ENCODE peak calls at places on chromosomes 4 and X, in seven cellular contexts. X is Karpas-422; M is GM23338; J is fibroblast of lung; W is ovary; K is CD8-positive, alpha-beta T cell; H is heart right ventricle. T is an unnamed sample.

GRCh38 chrX:44228621-44229020 is 114.9 kb downstream of the EFHC2 start:
- DNase-seq in X (peak), M (no peak), J (no peak), H (no peak), K (no peak), W (no peak), T (no peak)

GRCh38 chrX:11944486-11944885 is 186.4 kb downstream of the MSL3 start:
- DNase-seq in H (no peak), K (no peak), J (peak), X (peak), M (peak), W (no peak), T (peak)

GRCh38 chrX:13074297-13075262 is 30.2 kb upstream of the FAM9C start:
- DNase-seq in M (no peak), H (no peak), W (no peak), X (peak), J (no peak), K (no peak), T (no peak)

GRCh38 chr4:141746026-141746425 is 109.6 kb downstream of the IL15 start:
- DNase-seq in X (no peak), H (no peak), W (no peak), M (no peak), J (no peak), K (no peak), T (no peak)

GRCh38 chr4:88719381-88719780 is 21.8 kb upstream of the NAP1L5 start:
- DNase-seq in X (no peak), J (no peak), M (no peak), K (no peak), W (no peak), H (no peak), T (no peak)

GRCh38 chr4:32884198-32884597 is 2164.0 kb downstream of the PCDH7 start:
- DNase-seq in X (no peak), H (no peak), M (no peak), W (no peak), K (no peak), J (peak), T (no peak)

GRCh38 chrX:46268429-46268828 is 276.8 kb downstream of the ZNF674 start:
- DNase-seq in M (no peak), K (no peak), H (no peak), W (no peak), J (peak), X (no peak), T (no peak)

GRCh38 chr4:6887591-6888371 is 21.8 kb upstream of the TBC1D14 start:
- DNase-seq in M (no peak), H (peak), J (peak), W (no peak), X (no peak), K (no peak), T (no peak)

GRCh38 chrX:48972214-48973164 is 845 bp upstream of the KCND1 start:
- DNase-seq in M (peak), H (no peak), J (peak), X (peak), K (no peak), W (no peak), T (peak)

GRCh38 chrX:54926978-54927377 is 6.4 kb downstream of the TRO start:
- DNase-seq in J (no peak), W (no peak), K (no peak), H (no peak), M (no peak), X (no peak), T (no peak)

GRCh38 chr4:52035190-52035589 is 2.9 kb downstream of the SGCB start:
- DNase-seq in H (no peak), X (no peak), K (no peak), M (no peak), W (no peak), J (no peak), T (no peak)

GRCh38 chr4:52037730-52038108 is 380 bp downstream of the SGCB start:
- DNase-seq in J (peak), X (peak), K (no peak), H (peak), W (peak), M (peak), T (peak)

GRCh38 chr4:52038109-52038912 is at the start of gene SGCB:
- DNase-seq in X (peak), W (peak), M (peak), H (peak), K (peak), J (peak), T (peak)

GRCh38 chr4:52032005-52032404 is 6.1 kb downstream of the SGCB start:
- DNase-seq in X (no peak), H (no peak), K (no peak), W (no peak), M (no peak), J (no peak), T (no peak)

DNA sequence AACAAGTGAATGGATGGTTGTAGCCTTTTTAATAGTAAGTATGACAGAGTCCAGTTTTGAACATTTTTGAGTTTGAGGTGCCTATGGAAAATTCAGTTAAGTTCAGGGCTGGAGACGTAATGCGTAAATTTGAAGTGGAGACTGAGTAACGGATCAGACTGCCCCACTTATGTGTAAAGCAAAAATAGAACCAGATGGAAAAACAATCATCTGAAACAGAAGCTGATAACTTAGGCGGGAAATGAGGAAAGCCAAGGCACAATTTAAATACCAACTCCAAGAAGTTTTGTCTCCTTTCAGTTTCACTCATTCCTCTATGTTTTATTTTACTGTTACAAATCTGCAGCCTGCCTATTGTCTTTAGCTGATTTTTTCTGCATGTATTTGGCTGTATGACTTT is 1.2 kb downstream of the SGCB start:
- DNase-seq in H (no peak), W (no peak), X (no peak), M (no peak), J (no peak), K (no peak), T (no peak)
- H3K4me3 ChIP-seq in H (peak), W (peak), X (peak), M (peak), J (peak), K (no peak), T (peak)

DNA sequence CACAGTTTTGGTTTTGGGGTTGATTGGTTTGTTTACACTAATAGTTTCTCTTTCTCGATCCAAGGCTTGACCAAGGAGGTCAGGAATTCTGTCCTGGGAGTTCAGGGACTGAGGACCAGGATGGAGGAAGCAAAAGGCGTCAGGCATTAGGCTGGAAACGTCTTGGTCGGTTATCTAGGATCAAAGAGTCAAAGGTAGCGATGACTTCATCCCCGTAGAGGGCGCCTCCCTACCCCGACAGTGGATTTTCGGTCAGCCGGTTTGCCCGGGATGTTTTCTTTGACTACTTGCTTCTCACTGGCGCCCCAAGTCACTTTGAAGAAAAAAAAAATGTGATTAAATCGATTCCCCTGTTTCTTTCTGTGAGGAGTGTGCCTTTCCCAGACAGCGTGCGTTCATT is 985 bp upstream of the FHDC1 start:
- DNase-seq in H (no peak), W (no peak), X (no peak), K (no peak), J (no peak), M (peak), T (no peak)
- H3K27ac ChIP-seq in H (no peak), W (no peak), X (no peak), K (no peak), J (no peak), M (peak), T (no peak)

DNA sequence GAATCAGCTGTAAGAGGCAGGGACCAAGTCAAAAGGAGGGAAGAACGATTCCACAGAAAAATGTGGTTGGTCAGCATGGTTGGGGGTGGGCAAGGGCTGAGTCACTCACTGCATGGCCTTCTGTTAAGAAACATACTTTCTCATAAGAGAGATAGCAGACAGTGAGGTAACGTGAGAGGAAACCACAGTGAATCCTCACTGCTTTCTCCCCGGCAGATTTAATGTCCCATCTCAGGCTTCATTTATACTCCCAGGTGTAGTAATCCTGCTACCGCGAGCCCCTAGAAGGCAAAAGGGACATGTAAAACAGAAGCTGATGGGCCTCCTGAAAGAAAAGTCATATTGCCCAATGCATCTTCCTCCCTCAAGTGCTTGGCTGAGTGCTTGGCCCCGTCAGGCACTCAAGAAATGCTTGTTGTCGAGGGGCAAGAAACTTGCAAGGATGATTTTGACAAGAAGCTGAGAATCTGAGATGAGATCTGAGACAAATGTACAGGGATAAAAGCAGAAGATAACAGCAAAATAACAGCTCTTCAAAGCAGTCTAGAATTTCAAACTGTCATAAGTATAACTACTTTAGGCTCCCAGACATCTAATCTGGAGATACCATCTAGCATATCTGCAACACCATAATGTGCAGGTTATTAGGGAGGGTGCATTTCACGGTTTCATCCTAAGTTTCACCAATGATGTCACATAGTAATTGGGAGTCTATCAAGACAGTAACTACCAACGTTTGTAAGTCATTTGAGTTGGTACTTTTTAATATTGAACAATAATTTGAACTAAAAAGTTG is 40.2 kb downstream of the SH3KBP1 start:
- DNase-seq in K (no peak), W (no peak), H (no peak), X (peak), J (peak), M (peak), T (peak)
- H3K4me3 ChIP-seq in K (no peak), W (no peak), H (no peak), X (no peak), J (no peak), M (no peak), T (no peak)

GRCh38 chr4:91198951-91199350 is 1071.8 kb downstream of the CCSER1 start:
- DNase-seq in K (no peak), H (no peak), W (no peak), M (no peak), J (peak), X (peak), T (no peak)
- H3K27ac ChIP-seq in K (no peak), H (no peak), W (no peak), M (no peak), J (no peak), X (no peak), T (no peak)

GRCh38 chr4:153273736-153274135 is 69.5 kb downstream of the TRIM2 start:
- DNase-seq in J (no peak), W (no peak), H (no peak), X (no peak), K (no peak), M (no peak), T (no peak)
- H3K4me3 ChIP-seq in J (no peak), W (no peak), H (no peak), X (no peak), K (no peak), M (no peak), T (no peak)